ENCODE peak calls at places on chromosomes 3 and 15, in eight cellular contexts. D, H, M, Q, I, Z, J and K are unnamed samples.

GRCh38 chr15:74130089-74130848 is at the start of gene ISLR2:
- DNase-seq in I (no peak), J (no peak), D (no peak), H (peak; percentile 32), Z (no peak), Q (no peak), M (no peak), K (peak; percentile 32)

GRCh38 chr3:143586565-143586964 is 261.7 kb downstream of the SLC9A9 start:
- DNase-seq in J (no peak), Q (no peak), H (no peak), M (no peak), D (no peak), Z (no peak), I (no peak), K (no peak)

GRCh38 chr3:52483577-52484495 is 11.3 kb upstream of the STAB1 start:
- DNase-seq in H (no peak), J (no peak), Q (no peak), D (no peak), I (no peak), Z (no peak), M (no peak), K (no peak)

GRCh38 chr3:81218023-81218422 is 543.4 kb downstream of the GBE1 start:
- DNase-seq in Z (no peak), H (no peak), Q (no peak), M (no peak), I (no peak), D (peak; percentile 10), J (no peak), K (no peak)

GRCh38 chr15:63146684-63147083 is 10.6 kb downstream of the RPS27L start:
- DNase-seq in J (no peak), D (no peak), M (no peak), Z (no peak), Q (no peak), H (no peak), I (no peak), K (no peak)

GRCh38 chr3:61725851-61726333 is 164.5 kb downstream of the PTPRG start:
- DNase-seq in I (no peak), J (no peak), H (no peak), M (no peak), Z (no peak), Q (no peak), D (no peak), K (no peak)

GRCh38 chr3:192273001-192273400 is 454.3 kb downstream of the FGF12 start:
- DNase-seq in Z (no peak), J (no peak), M (no peak), H (no peak), I (no peak), D (no peak), Q (no peak), K (no peak)

GRCh38 chr3:55571913-55572312 is 84.8 kb upstream of the WNT5A start:
- DNase-seq in J (no peak), I (no peak), Z (no peak), H (no peak), M (no peak), Q (no peak), D (no peak), K (no peak)

GRCh38 chr3:177633671-177634207 is 436.5 kb upstream of the TBL1XR1 start:
- DNase-seq in M (no peak), I (no peak), J (no peak), Q (no peak), D (no peak), H (no peak), Z (no peak), K (no peak)

GRCh38 chr15:35751421-35752133 is 205.6 kb upstream of the DPH6 start:
- DNase-seq in I (no peak), D (peak; percentile 39), M (no peak), Q (peak; percentile 22), J (peak; percentile 2), Z (no peak), H (peak; percentile 65), K (no peak)

GRCh38 chr3:112822116-112823055 is 24.3 kb downstream of the CD200R1L start:
- DNase-seq in J (no peak), M (no peak), Q (no peak), D (no peak), Z (no peak), H (no peak), I (no peak), K (no peak)

GRCh38 chr15:82197734-82198594 is 64.6 kb downstream of the EFL1 start:
- DNase-seq in J (peak; percentile 34), Z (peak; percentile 9), H (peak; percentile 70), D (peak; percentile 62), M (peak; percentile 51), I (peak; percentile 18), Q (peak; percentile 14), K (no peak)

GRCh38 chr15:40464595-40465185 is 6.1 kb upstream of the CHST14 start:
- DNase-seq in Z (no peak), H (no peak), D (no peak), I (no peak), J (no peak), M (no peak), Q (no peak), K (no peak)

GRCh38 chr15:41465822-41466421 is 27.8 kb upstream of the ITPKA start:
- DNase-seq in I (no peak), J (no peak), Z (no peak), H (no peak), Q (peak; percentile 43), M (no peak), D (no peak), K (no peak)

GRCh38 chr3:196219194-196219969 is 3.0 kb downstream of the SLC51A start:
- DNase-seq in M (peak; percentile 83), Q (peak; percentile 77), I (peak; percentile 59), H (peak; percentile 54), D (peak; percentile 61), J (peak; percentile 61), Z (peak; percentile 36), K (peak; percentile 32)

GRCh38 chr3:112407214-112407887 is 74.4 kb downstream of the CD200 start:
- DNase-seq in H (no peak), M (no peak), J (no peak), D (no peak), I (no peak), Z (no peak), Q (no peak), K (no peak)

GRCh38 chr3:187744169-187745151 is 808 bp downstream of the BCL6 start:
- DNase-seq in J (peak; percentile 27), Q (no peak), Z (no peak), H (peak; percentile 56), I (peak; percentile 51), D (peak; percentile 59), M (peak; percentile 59), K (peak; percentile 33)